ENCODE peak calls at places on chromosomes 6 and 20, in nine cellular contexts. D is effector memory CD4-positive, alpha-beta T cell; C is NCI-H1092 treated with DMSO at 0.1 percent for 48 hours; M is uterus; F is activated T-helper 2 cell treated with anti-CD3 and anti-CD28 coated beads, Interferon-gamma antibody, Interleukin-2, Interleukin-4, amounts not matched to agents 10 μg/mL and 5 μg/mL and 100 μg/mL, durations not matched to agents 14 hours and 24 hours and 36 hours; L is lung microvascular endothelial cell; V is neural progenitor cell; K is NCI-H1105; Y is Karpas-422. N is an unnamed sample.

GRCh38 chr6:37779111-37779800 is 40.3 kb upstream of the ZFAND3 start:
- DNase-seq in D (no peak), C (no peak), L (no peak), K (no peak), Y (no peak), M (no peak), F (no peak), V (no peak), N (no peak)

GRCh38 chr6:78607188-78607587 is 260.2 kb upstream of the IRAK1BP1 start:
- DNase-seq in F (no peak), Y (no peak), L (no peak), D (no peak), M (no peak), K (no peak), V (no peak), C (no peak), N (no peak)

GRCh38 chr6:139611327-139611958 is 237.0 kb upstream of the CITED2 start:
- DNase-seq in D (no peak), K (no peak), M (no peak), L (peak), C (no peak), F (no peak), Y (no peak), V (no peak), N (no peak)

GRCh38 chr6:123926000-123926399 is 122.3 kb downstream of the NKAIN2 start:
- DNase-seq in V (no peak), D (no peak), Y (no peak), C (no peak), K (no peak), M (no peak), L (no peak), F (no peak), N (no peak)

GRCh38 chr20:56636701-56637100 is 7.6 kb downstream of the TFAP2C start:
- DNase-seq in F (no peak), C (no peak), D (no peak), L (no peak), K (no peak), M (no peak), Y (no peak), V (no peak), N (no peak)

GRCh38 chr20:49768204-49769124 is 44.2 kb upstream of the SLC9A8 start:
- DNase-seq in L (peak), Y (no peak), K (no peak), V (peak), D (no peak), M (peak), F (peak), C (peak), N (peak)

GRCh38 chr6:138372711-138373463 is 4.8 kb upstream of the SMIM28 start:
- DNase-seq in L (peak), D (no peak), V (no peak), M (no peak), K (no peak), F (no peak), Y (no peak), C (no peak), N (no peak)

GRCh38 chr6:41059569-41059968 is 6.6 kb downstream of the APOBEC2 start:
- DNase-seq in M (no peak), Y (no peak), F (no peak), C (no peak), K (no peak), V (no peak), D (no peak), L (no peak), N (no peak)

GRCh38 chr6:81304486-81304885 is 448.0 kb downstream of the TENT5A start:
- DNase-seq in Y (no peak), L (no peak), D (no peak), V (no peak), M (no peak), C (no peak), K (no peak), F (no peak), N (no peak)

GRCh38 chr6:42099340-42100028 is 42.9 kb downstream of the C6orf132 start:
- DNase-seq in M (peak), C (no peak), L (no peak), K (no peak), V (no peak), D (no peak), F (no peak), Y (no peak), N (no peak)

GRCh38 chr20:18645196-18645745 is 57.4 kb downstream of the DTD1 start:
- DNase-seq in D (no peak), V (no peak), F (no peak), L (no peak), Y (peak), M (no peak), C (no peak), K (no peak), N (no peak)

GRCh38 chr6:43952746-43953145 is 174.5 kb downstream of the MRPL14 start:
- DNase-seq in C (no peak), K (no peak), L (no peak), F (no peak), M (peak), V (no peak), D (no peak), Y (peak), N (no peak)

GRCh38 chr20:3203315-3204123 is 963 bp downstream of the DDRGK1 start:
- DNase-seq in V (peak), Y (peak), C (peak), K (peak), M (no peak), L (peak), F (no peak), D (no peak), N (peak)

GRCh38 chr6:38776515-38776914 is 61.4 kb downstream of the DNAH8 start:
- DNase-seq in C (no peak), F (no peak), V (no peak), L (no peak), Y (peak), M (no peak), K (no peak), D (no peak), N (no peak)

GRCh38 chr20:7723284-7723683 is 217.0 kb downstream of the HAO1 start:
- DNase-seq in C (no peak), Y (no peak), M (no peak), D (no peak), V (no peak), F (no peak), L (peak), K (no peak), N (no peak)

GRCh38 chr6:24382220-24382540 is 20.6 kb upstream of the MRS2 start:
- DNase-seq in C (no peak), L (no peak), D (no peak), K (no peak), Y (no peak), M (no peak), F (no peak), V (no peak), N (no peak)

GRCh38 chr20:4109307-4109564 is 93.9 kb upstream of the RNF24 start:
- DNase-seq in K (no peak), M (no peak), D (no peak), V (no peak), F (no peak), Y (no peak), L (no peak), C (no peak), N (no peak)

GRCh38 chr20:64038579-64039292 is 2.8 kb downstream of the C20orf204 start:
- DNase-seq in M (peak), V (peak), F (peak), C (peak), D (peak), Y (peak), L (peak), K (peak), N (peak)

GRCh38 chr6:149963212-149963461 is 606 bp upstream of the ULBP1 start:
- DNase-seq in K (peak), D (peak), Y (peak), L (no peak), V (no peak), M (no peak), C (no peak), F (peak), N (no peak)

GRCh38 chr6:122214605-122215318 is 184.7 kb upstream of the HSF2 start:
- DNase-seq in Y (no peak), C (no peak), K (no peak), M (no peak), L (no peak), V (no peak), D (no peak), F (no peak), N (no peak)

GRCh38 chr20:49497217-49497560 is 14.7 kb upstream of the KCNB1 start:
- DNase-seq in M (no peak), K (no peak), L (no peak), D (no peak), C (no peak), Y (no peak), V (no peak), F (no peak), N (no peak)

GRCh38 chr6:134267917-134268361 is 50.0 kb downstream of the SGK1 start:
- DNase-seq in M (peak), Y (no peak), L (no peak), F (no peak), D (no peak), K (peak), V (peak), C (peak), N (no peak)

GRCh38 chr20:45967551-45968080 is 4.4 kb downstream of the ZNF335 start:
- DNase-seq in F (no peak), V (no peak), Y (no peak), M (no peak), L (no peak), C (no peak), K (no peak), D (no peak), N (no peak)

GRCh38 chr20:2558581-2559301 is 22.4 kb downstream of the TMC2 start:
- DNase-seq in L (peak), V (peak), M (no peak), C (no peak), Y (no peak), K (no peak), D (no peak), F (no peak), N (no peak)

GRCh38 chr6:7691675-7692452 is 34.0 kb upstream of the BMP6 start:
- DNase-seq in F (no peak), M (no peak), V (peak), Y (no peak), K (no peak), L (no peak), C (no peak), D (no peak), N (no peak)

GRCh38 chr6:13729891-13730290 is 18.3 kb upstream of the RANBP9 start:
- DNase-seq in C (no peak), F (no peak), V (no peak), D (no peak), K (no peak), Y (no peak), M (no peak), L (no peak), N (no peak)

GRCh38 chr6:11433860-11434259 is 103.7 kb upstream of the TMEM170B start:
- DNase-seq in V (no peak), L (no peak), F (no peak), D (no peak), C (no peak), Y (no peak), M (no peak), K (no peak), N (no peak)

GRCh38 chr20:46349742-46350056 is 41.4 kb upstream of the CDH22 start:
- DNase-seq in K (peak), Y (no peak), F (no peak), V (no peak), C (peak), D (no peak), L (no peak), M (no peak), N (no peak)

GRCh38 chr20:57716893-57717292 is 7.1 kb upstream of the PMEPA1 start:
- DNase-seq in Y (no peak), D (no peak), K (no peak), F (no peak), V (no peak), M (no peak), L (no peak), C (no peak), N (no peak)

GRCh38 chr6:52330470-52330869 is 31.5 kb upstream of the PAQR8 start:
- DNase-seq in K (no peak), F (no peak), Y (peak), V (no peak), C (no peak), D (no peak), L (no peak), M (no peak), N (no peak)

GRCh38 chr6:1993049-1993448 is 252.4 kb downstream of the GMDS start:
- DNase-seq in C (no peak), K (no peak), Y (no peak), M (no peak), V (no peak), L (no peak), F (no peak), D (no peak), N (no peak)

GRCh38 chr6:13561624-13562267 is 12.7 kb upstream of the SIRT5 start:
- DNase-seq in D (no peak), Y (no peak), L (no peak), V (no peak), K (no peak), F (no peak), C (no peak), M (no peak), N (no peak)

GRCh38 chr6:45049188-45049843 is 278.8 kb upstream of the RUNX2 start:
- DNase-seq in Y (peak), C (no peak), L (peak), V (no peak), M (no peak), D (no peak), F (no peak), K (no peak), N (no peak)

GRCh38 chr6:130132286-130132701 is 90.5 kb downstream of the SAMD3 start:
- DNase-seq in L (no peak), K (no peak), V (no peak), Y (no peak), F (peak), C (no peak), M (no peak), D (peak), N (peak)

GRCh38 chr6:97440590-97441176 is 157.7 kb upstream of the MMS22L start:
- DNase-seq in V (peak), M (no peak), Y (peak), C (peak), D (no peak), L (peak), F (no peak), K (peak), N (no peak)

GRCh38 chr6:87029711-87030314 is 65.1 kb downstream of the CGA start:
- DNase-seq in F (no peak), K (peak), Y (peak), M (no peak), C (peak), L (peak), V (peak), D (no peak), N (no peak)

GRCh38 chr20:1964659-1965405 is 29.0 kb downstream of the PDYN start:
- DNase-seq in L (no peak), F (no peak), V (peak), D (no peak), Y (no peak), C (no peak), K (no peak), M (no peak), N (no peak)

GRCh38 chr6:42339991-42340401 is 111.7 kb downstream of the TRERF1 start:
- DNase-seq in F (peak), D (no peak), M (no peak), K (no peak), C (no peak), L (no peak), V (no peak), Y (no peak), N (no peak)

GRCh38 chr6:113381957-113382356 is 475.2 kb upstream of the MARCKS start:
- DNase-seq in L (peak), K (peak), C (peak), Y (peak), V (no peak), M (no peak), D (no peak), F (no peak), N (no peak)

N was measured in natural killer cell treated with Interleukin-12 subunit alpha and Interleukin-12 subunit beta and Interleukin-15 and Interleukin-18, amount 100 ng/mL, for 72 hours.